ENCODE peak calls at places on chromosomes 3 and 15, in seven cellular contexts. O is CD8-positive, alpha-beta T cell; V is HCT116; T is pancreas; U is breast epithelium; N is upper lobe of right lung; L is A549. P is an unnamed sample.

GRCh38 chr3:149487598-149488197 is 13.2 kb downstream of the TM4SF4 start:
- DNase-seq in O (peak; percentile 17), V (peak; percentile 61), T (no peak), U (no peak), N (no peak), L (no peak), P (no peak)

GRCh38 chr3:23202203-23202920 is 765 bp upstream of the UBE2E2 start:
- DNase-seq in O (no peak), V (no peak), T (no peak), U (peak; percentile 28), N (no peak), L (no peak), P (peak; percentile 15)

GRCh38 chr3:157495846-157496245 is 7.4 kb downstream of the VEPH1 start:
- DNase-seq in O (no peak), V (no peak), T (no peak), U (no peak), N (no peak), L (no peak), P (no peak)

GRCh38 chr3:45599984-45600650 is 5.6 kb downstream of the LIMD1 start:
- DNase-seq in O (no peak), V (no peak), T (no peak), U (no peak), N (no peak), L (no peak), P (no peak)

GRCh38 chr15:97717806-97718205 is 242.7 kb upstream of the ARRDC4 start:
- DNase-seq in O (no peak), V (no peak), T (no peak), U (no peak), N (no peak), L (no peak), P (no peak)

GRCh38 chr15:25052191-25052999 is 97.6 kb downstream of the SNRPN start:
- DNase-seq in O (no peak), V (no peak), T (no peak), U (peak; percentile 10), N (peak; percentile 48), L (no peak), P (no peak)

GRCh38 chr3:69182588-69183299 is 60.3 kb upstream of the LMOD3 start:
- DNase-seq in O (no peak), V (no peak), T (no peak), U (no peak), N (no peak), L (no peak), P (peak; percentile 86)

GRCh38 chr3:129793947-129794318 is 99.6 kb downstream of the TMCC1 start:
- DNase-seq in O (no peak), V (no peak), T (no peak), U (no peak), N (no peak), L (no peak), P (no peak)

GRCh38 chr3:56042326-56042951 is 425.8 kb downstream of the ERC2 start:
- DNase-seq in O (no peak), V (no peak), T (no peak), U (no peak), N (no peak), L (peak; percentile 3), P (peak; percentile 50)
- H3K4me1 ChIP-seq in O (no peaks in the 10 kb centered on the region), V (no peaks in the 10 kb centered on the region), T (no peaks in the 10 kb centered on the region), U (no peaks in the 10 kb centered on the region), N (no peaks in the 10 kb centered on the region), L (no peaks in the 10 kb centered on the region), P (no peaks in the 10 kb centered on the region)

DNA sequence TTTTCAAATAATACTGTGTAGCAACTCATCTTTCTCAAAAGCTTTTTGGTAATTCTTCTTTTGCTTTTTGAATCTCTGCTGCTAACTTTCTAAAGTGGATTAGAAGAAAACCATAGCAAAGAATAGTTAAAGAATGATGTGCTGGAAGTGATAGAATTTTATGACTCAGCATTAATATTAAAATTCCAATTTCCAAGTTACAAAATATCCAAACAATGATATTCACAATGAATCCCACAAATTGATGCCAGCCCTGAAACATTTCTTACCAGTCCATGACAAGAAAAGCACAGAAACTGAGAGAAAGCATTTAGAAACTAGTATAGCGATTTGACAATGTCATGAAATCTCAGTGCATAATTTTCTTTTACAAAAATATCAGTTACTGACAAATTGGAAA is 482.2 kb downstream of the RBMS3 start:
- DNase-seq in O (no peak), V (no peak), T (no peak), U (no peak), N (no peak), L (no peak), P (no peak)
- H3K4me1 ChIP-seq in O (no peaks in the 10 kb centered on the region), V (no peaks in the 10 kb centered on the region), T (peaks cover 14% of the 10 kb centered on the region), U (peaks cover 9% of the 10 kb centered on the region), N (peaks cover 26% of the 10 kb centered on the region), L (peaks cover 36% of the 10 kb centered on the region), P (peaks cover 25% of the 10 kb centered on the region)

GRCh38 chr3:179902061-179902460 is 134.7 kb downstream of the PEX5L start:
- DNase-seq in O (no peak), V (no peak), T (no peak), U (no peak), N (no peak), L (no peak), P (no peak)

GRCh38 chr3:179896507-179896906 is 140.2 kb downstream of the PEX5L start:
- DNase-seq in O (no peak), V (no peak), T (no peak), U (no peak), N (no peak), L (no peak), P (no peak)

GRCh38 chr3:179895367-179895766 is 141.4 kb downstream of the PEX5L start:
- DNase-seq in O (no peak), V (no peak), T (no peak), U (no peak), N (no peak), L (no peak), P (no peak)

GRCh38 chr3:179897241-179897640 is 139.5 kb downstream of the PEX5L start:
- DNase-seq in O (no peak), V (no peak), T (no peak), U (no peak), N (no peak), L (no peak), P (no peak)

DNA sequence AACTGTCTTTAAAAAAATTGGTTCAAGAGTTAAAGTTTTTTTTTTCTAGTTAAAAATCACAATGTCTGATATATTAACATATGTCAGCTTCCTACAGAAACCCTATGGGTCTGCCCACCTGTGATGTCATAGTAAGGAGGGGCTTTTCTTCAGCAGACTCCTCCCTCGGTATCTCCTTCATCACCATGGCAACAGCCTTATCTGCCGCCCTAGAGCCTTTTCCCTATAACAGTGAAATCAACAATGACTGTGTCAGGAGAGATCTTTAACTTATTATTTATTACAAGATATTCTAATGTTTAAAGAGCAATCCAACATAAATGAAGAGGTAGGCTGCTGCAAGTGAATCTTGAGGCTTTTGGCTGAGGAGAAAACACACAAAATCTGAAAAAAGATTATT is 138.7 kb downstream of the PEX5L start:
- DNase-seq in O (no peak), V (peak; percentile 66), T (no peak), U (no peak), N (no peak), L (peak; percentile 2), P (peak; percentile 42)
- H3K4me1 ChIP-seq in O (no peaks in the 10 kb centered on the region), V (no peaks in the 10 kb centered on the region), T (peaks cover 13% of the 10 kb centered on the region), U (no peaks in the 10 kb centered on the region), N (no peaks in the 10 kb centered on the region), L (no peaks in the 10 kb centered on the region), P (no peaks in the 10 kb centered on the region)

DNA sequence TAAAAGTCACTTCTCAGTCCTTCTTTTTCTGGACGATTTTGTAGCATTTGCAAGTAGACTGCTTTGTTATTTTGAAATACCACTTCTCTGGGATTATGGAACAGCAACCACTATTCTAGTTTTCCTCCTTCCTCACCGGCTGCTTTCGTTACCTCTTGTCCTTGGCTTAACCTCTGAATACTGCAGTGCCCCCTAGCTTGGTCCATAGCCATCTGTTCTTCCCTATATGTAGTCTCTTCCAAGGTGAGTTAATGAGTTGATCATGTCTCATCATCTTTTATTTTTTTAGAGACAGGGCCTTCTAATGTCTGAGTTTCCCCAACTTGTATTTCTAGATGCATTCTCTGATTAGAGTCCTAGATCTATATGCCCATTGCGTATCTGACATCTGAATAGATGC is 694.3 kb downstream of the NTRK3 start:
- DNase-seq in O (no peak), V (no peak), T (no peak), U (no peak), N (no peak), L (no peak), P (no peak)
- H3K4me1 ChIP-seq in O (no peaks in the 10 kb centered on the region), V (no peaks in the 10 kb centered on the region), T (no peaks in the 10 kb centered on the region), U (no peaks in the 10 kb centered on the region), N (no peaks in the 10 kb centered on the region), L (no peaks in the 10 kb centered on the region), P (no peaks in the 10 kb centered on the region)

GRCh38 chr3:35291837-35292236 is 347.5 kb upstream of the ARPP21 start:
- DNase-seq in O (no peak), V (no peak), T (no peak), U (no peak), N (no peak), L (no peak), P (no peak)
- H3K4me1 ChIP-seq in O (no peaks in the 10 kb centered on the region), V (no peaks in the 10 kb centered on the region), T (no peaks in the 10 kb centered on the region), U (no peaks in the 10 kb centered on the region), N (no peaks in the 10 kb centered on the region), L (no peaks in the 10 kb centered on the region), P (peaks cover 4% of the 10 kb centered on the region)

DNA sequence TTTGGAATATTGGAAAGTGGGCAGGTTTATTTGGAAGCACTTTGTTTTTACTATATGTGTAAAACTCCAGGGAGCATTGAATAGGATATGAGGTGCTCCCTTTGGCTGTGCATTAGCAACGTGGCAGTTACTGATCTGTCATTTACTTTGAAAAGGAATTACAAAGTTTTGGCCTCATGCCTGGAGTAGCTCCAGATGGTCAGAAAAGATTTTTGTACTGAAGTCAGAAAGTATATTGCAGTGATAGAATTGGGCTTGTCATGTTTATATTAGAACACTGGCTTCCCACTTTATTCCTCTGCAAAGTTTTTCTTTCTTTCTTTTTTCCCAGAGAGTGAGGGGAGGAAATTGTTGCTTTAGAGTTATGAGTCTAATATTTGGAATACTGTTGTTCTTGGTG is 26.2 kb downstream of the FNDC3B start:
- DNase-seq in O (no peak), V (no peak), T (no peak), U (no peak), N (no peak), L (no peak), P (peak; percentile 81)
- H3K4me1 ChIP-seq in O (peaks cover 14% of the 10 kb centered on the region), V (no peaks in the 10 kb centered on the region), T (peaks cover 57% of the 10 kb centered on the region), U (no peaks in the 10 kb centered on the region), N (peaks cover 76% of the 10 kb centered on the region), L (peaks cover 96% of the 10 kb centered on the region), P (peaks cover 16% of the 10 kb centered on the region)

GRCh38 chr3:11592460-11593298 is 51.0 kb downstream of the VGLL4 start:
- DNase-seq in O (no peak), V (no peak), T (no peak), U (no peak), N (no peak), L (no peak), P (peak; percentile 78)

GRCh38 chr3:11589706-11590105 is 54.0 kb downstream of the VGLL4 start:
- DNase-seq in O (no peak), V (no peak), T (no peak), U (no peak), N (no peak), L (no peak), P (no peak)

GRCh38 chr3:11591401-11592266 is 52.1 kb downstream of the VGLL4 start:
- DNase-seq in O (no peak), V (peak; percentile 62), T (no peak), U (peak; percentile 79), N (no peak), L (no peak), P (peak; percentile 93)

GRCh38 chr3:11588755-11589154 is 55.0 kb downstream of the VGLL4 start:
- DNase-seq in O (no peak), V (no peak), T (no peak), U (no peak), N (no peak), L (no peak), P (no peak)

DNA sequence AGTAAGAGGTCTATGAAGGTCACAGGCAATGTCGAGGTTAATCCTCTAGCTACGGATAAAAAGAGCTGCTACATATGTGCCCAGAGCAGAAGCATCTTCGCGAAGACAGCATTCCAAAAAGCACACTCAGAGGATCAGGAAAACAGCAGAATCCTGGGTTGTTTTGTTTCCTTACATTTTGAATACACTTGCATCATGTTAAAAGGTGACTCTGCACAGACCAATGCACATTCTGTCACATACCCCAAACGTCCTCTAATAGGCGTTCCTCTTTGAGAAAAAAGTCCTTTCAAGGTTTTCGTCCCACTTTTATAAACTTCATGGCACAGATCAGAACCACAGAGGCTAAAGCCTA is 52.7 kb downstream of the VGLL4 start:
- DNase-seq in O (no peak), V (no peak), T (no peak), U (no peak), N (no peak), L (no peak), P (peak; percentile 35)
- H3K4me1 ChIP-seq in O (no peaks in the 10 kb centered on the region), V (peaks cover 29% of the 10 kb centered on the region), T (peaks cover 11% of the 10 kb centered on the region), U (peaks cover 39% of the 10 kb centered on the region), N (peaks cover 57% of the 10 kb centered on the region), L (peaks cover 15% of the 10 kb centered on the region), P (peaks cover 52% of the 10 kb centered on the region)